ENCODE peak calls at places on chromosomes 13 and 19, in ten cellular contexts. Q is thoracic aorta, J is body of pancreas, P is ovary, X is thyroid gland, S is psoas muscle, E is A673, K is uterus, N is ascending aorta, D is cardiac muscle cell. G is an unnamed sample. For H3K27me3, the result is how much of the 10 kb centered on the place peaks cover.

GRCh38 chr13:114024603-114025431 is 50.9 kb upstream of the C13orf46 start:
- DNase-seq in Q (no peak), J (no peak), P (no peak), X (no peak), S (no peak), E (no peak), K (no peak), N (no peak), D (no peak), G (no peak)

GRCh38 chr13:107669356-107669755 is 546.0 kb downstream of the LIG4 start:
- DNase-seq in Q (no peak), J (no peak), P (no peak), X (no peak), S (no peak), E (no peak), K (no peak), N (no peak), D (no peak), G (peak)

GRCh38 chr19:49749771-49750170 is 13.3 kb downstream of the TSKS start:
- DNase-seq in Q (no peak), J (no peak), P (no peak), X (no peak), S (no peak), E (no peak), K (no peak), N (no peak), D (no peak), G (no peak)

GRCh38 chr19:39074942-39075341 is 9.2 kb upstream of the ACP7 start:
- DNase-seq in Q (no peak), J (no peak), P (no peak), X (no peak), S (no peak), E (no peak), K (no peak), N (no peak), D (no peak), G (no peak)

GRCh38 chr13:39588384-39588783 is 14.6 kb downstream of the LHFPL6 start:
- DNase-seq in Q (no peak), J (no peak), P (no peak), X (no peak), S (no peak), E (no peak), K (no peak), N (no peak), D (no peak), G (no peak)

GRCh38 chr19:39518458-39518857 is 3.5 kb downstream of the SELENOV start:
- DNase-seq in Q (no peak), J (no peak), P (no peak), X (no peak), S (no peak), E (no peak), K (no peak), N (no peak), D (no peak), G (no peak)

GRCh38 chr19:39542198-39542597 is 2.2 kb upstream of the EID2 start:
- DNase-seq in Q (no peak), J (no peak), P (no peak), X (no peak), S (no peak), E (peak), K (no peak), N (peak), D (no peak), G (no peak)

GRCh38 chr13:49821216-49821820 is 28.8 kb upstream of the KPNA3 start:
- DNase-seq in Q (no peak), J (no peak), P (no peak), X (no peak), S (no peak), E (peak), K (no peak), N (no peak), D (no peak), G (no peak)

GRCh38 chr13:110993788-110994187 is 78.9 kb upstream of the ANKRD10 start:
- DNase-seq in Q (no peak), J (no peak), P (no peak), X (no peak), S (no peak), E (no peak), K (no peak), N (no peak), D (no peak), G (no peak)

GRCh38 chr13:49292742-49293498 is 45.2 kb downstream of the CDADC1 start:
- DNase-seq in Q (peak), J (peak), P (peak), X (peak), S (peak), E (peak), K (no peak), N (peak), D (peak), G (peak)

GRCh38 chr19:18290250-18291018 is 9.0 kb upstream of the JUND start:
- DNase-seq in Q (no peak), J (peak), P (peak), X (no peak), S (no peak), E (no peak), K (no peak), N (peak), D (no peak), G (no peak)

GRCh38 chr13:34675626-34676025 is 266.4 kb upstream of the NBEA start:
- DNase-seq in Q (no peak), J (no peak), P (no peak), X (no peak), S (no peak), E (no peak), K (no peak), N (no peak), D (no peak), G (no peak)

GRCh38 chr13:79231887-79232286 is 174.2 kb downstream of the RBM26 start:
- DNase-seq in Q (no peak), J (no peak), P (no peak), X (no peak), S (no peak), E (no peak), K (no peak), N (no peak), D (no peak), G (no peak)

GRCh38 chr13:27960362-27961226 is 8.5 kb downstream of the CDX2 start:
- DNase-seq in Q (no peak), J (peak), P (no peak), X (no peak), S (peak), E (peak), K (no peak), N (no peak), D (peak), G (no peak)

GRCh38 chr13:63408227-63409202 is 1992.9 kb upstream of the PCDH20 start:
- DNase-seq in Q (no peak), J (no peak), P (no peak), X (no peak), S (no peak), E (peak), K (no peak), N (no peak), D (no peak), G (no peak)

GRCh38 chr13:78137404-78138142 is 218.9 kb upstream of the EDNRB start:
- DNase-seq in Q (no peak), J (peak), P (no peak), X (peak), S (no peak), E (peak), K (no peak), N (no peak), D (peak), G (peak)

GRCh38 chr13:78129850-78130249 is 211.2 kb upstream of the EDNRB start:
- DNase-seq in Q (no peak), J (no peak), P (no peak), X (no peak), S (no peak), E (no peak), K (no peak), N (no peak), D (no peak), G (no peak)

GRCh38 chr13:78133511-78133910 is 214.9 kb upstream of the EDNRB start:
- DNase-seq in Q (no peak), J (no peak), P (no peak), X (no peak), S (no peak), E (no peak), K (no peak), N (no peak), D (no peak), G (no peak)

GRCh38 chr13:78136966-78137365 is 218.3 kb upstream of the EDNRB start:
- DNase-seq in Q (no peak), J (no peak), P (no peak), X (no peak), S (no peak), E (no peak), K (no peak), N (no peak), D (no peak), G (no peak)

DNA sequence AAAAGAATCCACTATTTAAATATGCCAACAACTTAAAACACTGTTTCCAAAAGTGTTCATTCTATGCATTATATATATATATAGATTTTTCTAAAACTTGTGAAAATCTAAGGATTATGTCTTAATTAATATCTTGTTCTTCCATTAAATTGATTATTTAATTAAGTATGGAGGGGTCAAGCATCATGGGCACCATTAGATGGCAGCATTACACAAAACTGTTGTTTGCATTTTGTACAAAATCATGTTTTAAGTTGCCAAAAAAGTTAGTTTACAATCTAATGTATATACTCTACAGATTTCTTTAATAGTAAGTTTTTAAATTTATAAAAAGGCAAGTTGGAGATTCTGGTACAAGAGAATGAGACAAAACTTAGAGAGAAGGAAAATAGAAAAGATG is 213.2 kb upstream of the EDNRB start:
- DNase-seq in Q (no peak), J (no peak), P (no peak), X (no peak), S (no peak), E (no peak), K (no peak), N (no peak), D (no peak), G (no peak)
- TF ChIP-seq CTCF in Q (no peak), J (no peak), P (no peak), X (no peak), S (no peak), E (peak), K (no peak), N (no peak), D (peak), G (peak)

DNA sequence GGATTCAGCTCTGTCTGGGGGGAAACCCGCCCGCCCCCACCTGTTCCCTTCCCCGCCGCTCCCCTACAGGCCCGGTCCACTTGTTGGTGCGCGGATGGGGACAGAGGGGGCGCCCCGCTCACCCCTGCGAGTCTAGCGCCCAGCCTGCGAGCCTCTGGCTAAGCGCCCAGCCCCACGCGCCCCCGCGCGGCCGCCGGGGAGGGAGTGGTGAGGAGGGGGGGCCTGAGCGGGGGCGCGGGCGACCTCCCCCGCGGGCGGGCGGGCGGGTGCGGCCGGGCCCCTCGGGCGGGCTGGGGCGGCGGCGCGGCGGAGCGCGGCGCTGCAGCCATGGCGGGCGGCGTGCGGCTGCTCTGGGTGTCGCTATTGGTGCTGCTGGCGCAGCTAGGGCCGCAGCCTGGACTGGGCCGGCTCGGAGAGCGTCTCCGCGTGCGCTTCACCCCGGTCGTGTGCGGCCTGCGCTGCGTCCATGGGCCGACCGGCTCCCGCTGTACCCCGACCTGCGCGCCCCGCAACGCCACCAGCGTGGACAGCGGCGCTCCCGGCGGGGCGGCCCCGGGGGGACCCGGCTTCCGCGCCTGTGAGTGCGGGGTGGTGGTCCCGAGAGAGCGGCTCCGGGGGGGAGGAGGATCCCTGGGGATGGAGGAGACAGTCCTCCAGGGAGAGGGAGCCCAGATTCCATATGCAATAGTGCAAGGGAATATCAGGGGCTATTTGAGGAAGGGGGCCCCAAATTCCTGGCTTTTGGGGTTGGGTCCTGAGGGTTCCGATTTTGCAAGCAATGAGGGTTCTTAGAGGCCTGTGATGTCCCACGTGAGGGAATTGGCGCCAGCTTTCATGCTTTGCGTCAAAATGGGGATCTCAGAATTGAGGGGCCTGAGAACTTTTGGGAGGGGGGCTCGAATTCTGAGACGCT is at the start of gene LTBP4:
- DNase-seq in Q (no peak), J (peak), P (peak), X (peak), S (peak), E (peak), K (peak), N (peak), D (peak), G (no peak)
- H3K27me3 ChIP-seq in Q (under half), J (under half), P (under half), X (under half), S (under half), E (under half), K (under half), N (under half), D (under half), G (under half)

GRCh38 chr19:10817291-10818038 is 18.5 kb downstream of the TMED1 start:
- DNase-seq in Q (peak), J (peak), P (peak), X (peak), S (peak), E (no peak), K (peak), N (peak), D (no peak), G (peak)

GRCh38 chr19:10818306-10819123 is 17.5 kb downstream of the TMED1 start:
- DNase-seq in Q (no peak), J (no peak), P (peak), X (no peak), S (no peak), E (no peak), K (no peak), N (no peak), D (no peak), G (no peak)

GRCh38 chr19:10819124-10820060 is 16.6 kb downstream of the TMED1 start:
- DNase-seq in Q (no peak), J (no peak), P (no peak), X (no peak), S (no peak), E (no peak), K (no peak), N (no peak), D (no peak), G (no peak)

GRCh38 chr19:10816691-10817090 is 19.3 kb downstream of the TMED1 start:
- DNase-seq in Q (no peak), J (no peak), P (no peak), X (no peak), S (no peak), E (no peak), K (no peak), N (no peak), D (no peak), G (no peak)

DNA sequence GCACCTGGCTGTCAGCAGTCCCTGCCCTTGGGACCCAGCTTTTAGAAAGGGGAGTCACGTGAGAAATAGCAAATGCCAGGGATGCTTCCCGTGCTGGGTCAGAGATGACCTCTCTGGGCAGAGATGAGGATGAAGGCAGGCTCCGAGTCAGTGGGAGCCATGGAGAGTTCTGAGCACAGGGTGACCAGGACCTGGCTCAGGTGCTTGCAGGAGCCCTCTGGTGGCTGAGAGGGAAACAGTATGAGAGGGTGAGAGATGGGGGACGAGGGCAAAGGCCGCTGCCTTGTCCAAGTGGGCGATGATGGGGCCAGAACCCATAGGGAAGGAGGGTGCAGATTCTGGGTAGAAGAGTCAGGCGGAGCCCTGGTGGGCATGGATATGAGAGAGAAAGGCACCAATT is 15.8 kb downstream of the TMED1 start:
- DNase-seq in Q (no peak), J (no peak), P (no peak), X (no peak), S (no peak), E (no peak), K (no peak), N (no peak), D (no peak), G (no peak)
- TF ChIP-seq CTCF in Q (no peak), J (peak), P (no peak), X (no peak), S (peak), E (no peak), K (no peak), N (no peak), D (no peak), G (peak)

GRCh38 chr13:68540244-68540643 is 1310.1 kb upstream of the PCDH9 start:
- DNase-seq in Q (no peak), J (no peak), P (no peak), X (no peak), S (no peak), E (no peak), K (no peak), N (no peak), D (no peak), G (no peak)

DNA sequence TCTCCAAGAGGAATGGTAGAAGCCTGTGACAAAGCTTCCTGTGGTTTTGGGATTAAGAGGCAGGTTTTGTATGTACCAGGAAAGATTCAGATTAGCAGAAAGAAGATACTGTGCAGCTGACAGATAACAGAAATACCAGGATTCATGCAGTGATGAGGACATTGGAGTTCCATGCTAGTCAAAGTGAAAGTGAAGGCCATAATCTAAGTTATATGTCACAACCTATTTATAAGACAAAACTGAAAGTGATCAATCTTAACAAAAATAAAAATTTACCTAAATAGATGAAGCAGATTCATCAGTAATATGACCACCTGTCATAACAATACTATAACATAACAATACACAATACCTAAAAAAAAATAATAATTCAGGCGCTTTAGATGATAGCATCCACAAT is 1305.2 kb upstream of the PCDH9 start:
- DNase-seq in Q (no peak), J (no peak), P (no peak), X (no peak), S (no peak), E (no peak), K (no peak), N (no peak), D (no peak), G (no peak)
- H3K27me3 ChIP-seq in Q (under half), J (under half), P (under half), X (under half), S (under half), E (under half), K (under half), N (under half), D (under half), G (under half)

DNA sequence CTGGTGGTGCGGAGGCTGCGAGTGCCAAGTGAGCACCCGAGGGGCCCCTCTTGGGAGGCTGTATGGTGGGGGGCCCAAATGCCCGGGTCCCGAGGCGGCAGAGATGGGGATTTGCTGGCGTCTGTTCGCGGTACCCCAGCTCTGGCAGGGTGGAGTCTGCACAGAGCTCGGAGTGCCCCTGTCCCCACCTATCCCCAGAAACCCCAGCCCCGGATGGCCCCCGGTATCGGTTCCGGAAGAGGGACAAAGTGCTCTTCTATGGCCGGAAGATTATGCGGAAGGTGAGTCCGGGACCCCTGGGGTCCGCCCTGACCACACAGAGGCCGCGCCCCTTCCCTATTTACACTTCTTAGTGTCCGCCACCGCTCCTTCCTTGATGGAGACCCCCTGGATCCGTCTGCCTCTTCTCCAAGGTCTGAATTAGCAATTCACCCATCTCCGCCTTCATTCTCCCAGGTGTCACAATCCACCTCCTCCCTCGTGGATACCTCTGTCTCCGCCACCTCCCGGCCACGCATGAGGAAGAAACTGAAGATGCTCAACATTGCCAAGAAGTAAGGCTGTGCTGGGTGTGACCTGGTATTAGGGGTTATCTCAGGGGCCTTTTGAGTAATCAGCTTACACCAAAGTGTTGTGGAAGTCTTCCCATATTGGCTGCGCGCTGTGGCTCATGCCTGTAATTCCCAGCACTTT is 622 bp downstream of the PNPLA6 start:
- DNase-seq in Q (no peak), J (no peak), P (no peak), X (no peak), S (no peak), E (no peak), K (no peak), N (no peak), D (no peak), G (no peak)
- TF ChIP-seq CTCF in Q (no peak), J (no peak), P (no peak), X (no peak), S (no peak), E (no peak), K (no peak), N (no peak), D (no peak), G (no peak)

GRCh38 chr13:31846182-31846938 is 107.0 kb downstream of the RXFP2 start:
- DNase-seq in Q (peak), J (peak), P (peak), X (peak), S (peak), E (peak), K (peak), N (peak), D (peak), G (peak)
- H3K27me3 ChIP-seq in Q (under half), J (under half), P (under half), X (under half), S (under half), E (half or more), K (under half), N (under half), D (half or more), G (under half)

DNA sequence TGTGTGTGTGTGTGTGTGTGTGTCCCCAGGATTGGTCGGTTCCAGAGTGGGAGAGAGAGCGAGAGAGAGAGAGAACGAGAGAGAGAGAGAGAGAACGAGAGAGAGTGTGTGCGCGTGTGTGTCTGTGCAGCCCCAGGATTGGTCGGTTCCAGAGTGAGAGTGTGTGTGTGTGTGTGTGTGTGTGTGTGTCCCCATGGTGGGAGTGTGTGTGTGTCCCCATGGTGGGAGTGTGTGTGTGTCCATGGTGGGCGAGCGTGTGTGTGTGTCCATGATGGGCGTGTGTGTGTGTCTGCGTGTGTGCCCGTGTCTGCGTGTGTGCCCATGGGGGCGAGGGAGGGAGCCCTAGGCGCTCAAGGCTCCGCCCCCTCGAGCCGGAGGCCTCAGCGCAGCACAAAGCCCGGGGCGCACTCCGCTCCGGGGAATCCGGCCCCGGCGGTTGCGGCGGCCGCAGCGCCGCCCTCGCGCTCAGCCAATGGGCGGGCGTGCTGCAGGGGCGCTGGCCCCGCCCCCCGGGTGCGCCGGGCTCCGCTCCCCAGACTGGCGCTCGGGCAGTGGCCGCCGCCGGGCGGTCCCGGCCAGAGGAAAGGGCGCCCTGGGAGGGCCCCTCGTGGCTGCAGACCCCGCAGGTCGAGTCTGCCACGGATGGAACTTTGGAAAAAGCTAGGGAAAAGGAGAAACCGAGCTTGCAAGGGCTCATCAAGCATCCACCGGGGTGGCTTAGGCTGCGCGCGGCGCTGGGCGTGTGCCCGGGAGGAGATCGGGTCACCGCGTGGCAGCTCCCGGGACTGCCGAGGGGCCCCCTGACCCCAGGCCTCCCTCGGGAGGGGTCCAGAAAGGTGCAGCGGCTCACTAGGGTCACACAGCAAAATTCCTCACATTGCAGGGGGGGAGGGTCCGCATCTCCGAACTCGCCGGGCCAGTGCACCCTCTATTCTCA is 96.2 kb downstream of the INSR start:
- DNase-seq in Q (peak), J (peak), P (peak), X (peak), S (peak), E (peak), K (peak), N (peak), D (peak), G (peak)
- TF ChIP-seq CTCF in Q (peak), J (no peak), P (peak), X (no peak), S (peak), E (no peak), K (no peak), N (peak), D (peak), G (no peak)